ENCODE peak calls at places on chromosomes 4 and X, in nine cellular contexts. Y, V, A, J, H, R, W, D and S are unnamed samples.

GRCh38 chrX:6383488-6383887 is 151.4 kb downstream of the VCX3A start:
- DNase-seq in Y (no peak), V (no peak), A (no peak), J (no peak), H (no peak), R (no peak), W (no peak), D (peak; percentile 59), S (no peak)

GRCh38 chr4:5471691-5472090 is 236.7 kb downstream of the EVC2 start:
- DNase-seq in Y (no peak), V (no peak), A (no peak), J (no peak), H (no peak), R (no peak), W (no peak), D (no peak), S (no peak)

GRCh38 chr4:141686146-141686775 is 49.9 kb downstream of the IL15 start:
- DNase-seq in Y (no peak), V (no peak), A (no peak), J (peak; percentile 74), H (no peak), R (no peak), W (no peak), D (no peak), S (no peak)

GRCh38 chr4:81606796-81607550 is 135.3 kb upstream of the RASGEF1B start:
- DNase-seq in Y (peak; percentile 13), V (no peak), A (peak; percentile 47), J (peak; percentile 38), H (no peak), R (no peak), W (no peak), D (peak; percentile 67), S (no peak)

GRCh38 chr4:104446431-104446925 is 48.2 kb downstream of the CXXC4 start:
- DNase-seq in Y (no peak), V (no peak), A (no peak), J (no peak), H (no peak), R (no peak), W (no peak), D (no peak), S (no peak)

GRCh38 chr4:128244379-128244778 is 43.2 kb downstream of the PGRMC2 start:
- DNase-seq in Y (no peak), V (no peak), A (no peak), J (no peak), H (no peak), R (no peak), W (no peak), D (no peak), S (no peak)

GRCh38 chr4:7462509-7462971 is 27.8 kb upstream of the PSAPL1 start:
- DNase-seq in Y (peak; percentile 80), V (no peak), A (peak; percentile 45), J (peak; percentile 38), H (no peak), R (peak; percentile 23), W (no peak), D (peak; percentile 83), S (peak; percentile 71)

GRCh38 chr4:84879651-84880200 is 86.8 kb downstream of the WDFY3 start:
- DNase-seq in Y (no peak), V (no peak), A (no peak), J (no peak), H (no peak), R (no peak), W (no peak), D (no peak), S (no peak)

GRCh38 chrX:69504626-69505612 is 793 bp downstream of the NALF2 start:
- DNase-seq in Y (peak; percentile 10), V (no peak), A (no peak), J (no peak), H (no peak), R (no peak), W (no peak), D (peak; percentile 56), S (no peak)
- H3K4me3 ChIP-seq in Y (peak overlapping the region; percentile 55), V (peak overlapping the region; percentile 58), A (peak overlapping the region; percentile 50), J (peak overlapping the region; percentile 34), H (no peak overlapping the region), R (peak overlapping the region; percentile 55), W (no peak overlapping the region), D (peak overlapping the region; percentile 85), S (peak overlapping the region; percentile 63)

GRCh38 chrX:71563921-71564320 is 14.3 kb upstream of the GCNA start:
- DNase-seq in Y (no peak), V (no peak), A (no peak), J (no peak), H (no peak), R (no peak), W (no peak), D (no peak), S (no peak)

DNA sequence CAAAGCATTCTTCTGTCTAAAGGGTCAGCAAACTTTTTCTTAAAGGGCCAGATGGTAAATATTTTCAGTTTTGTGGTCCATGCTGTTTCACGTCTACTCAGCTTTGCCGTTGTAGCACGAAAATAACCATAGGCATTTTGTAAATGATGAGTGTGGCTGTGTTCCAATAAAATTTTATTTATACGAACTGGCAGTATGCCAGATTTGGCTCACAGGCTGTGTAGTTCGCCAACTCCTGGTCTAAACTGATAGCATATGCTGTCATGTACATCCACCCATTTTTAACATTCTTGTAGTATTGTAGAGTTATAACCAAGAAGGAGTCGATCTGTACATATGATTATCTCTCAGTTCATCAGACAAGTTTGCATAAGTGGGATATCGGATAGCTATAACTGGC is 12.6 kb upstream of the GCNA start:
- DNase-seq in Y (no peak), V (no peak), A (no peak), J (no peak), H (no peak), R (no peak), W (no peak), D (no peak), S (no peak)
- H3K36me3 ChIP-seq in Y (peaks cover 4% of the 10 kb centered on the region), V (peaks cover 87% of the 10 kb centered on the region), A (peaks cover 93% of the 10 kb centered on the region), J (peaks cover 14% of the 10 kb centered on the region), H (peaks cover 4% of the 10 kb centered on the region), R (peaks cover 1% of the 10 kb centered on the region), W (peaks cover 50% of the 10 kb centered on the region), D (peaks cover 82% of the 10 kb centered on the region), S (no peaks in the 10 kb centered on the region)

GRCh38 chr4:145216532-145216931 is 36.1 kb upstream of the OTUD4 start:
- DNase-seq in Y (no peak), V (no peak), A (no peak), J (peak; percentile 23), H (no peak), R (no peak), W (no peak), D (no peak), S (no peak)
- TF ChIP-seq CTCF in Y (peak; percentile 63), V (peak; percentile 37), A (peak; percentile 62), J (peak; percentile 67), H (peak; percentile 50), R (peak; percentile 47), W (no peak), D (peak; percentile 79), S (peak; percentile 32)

GRCh38 chrX:134180566-134180965 is 56.4 kb upstream of the CCDC160 start:
- DNase-seq in Y (no peak), V (no peak), A (no peak), J (no peak), H (no peak), R (no peak), W (no peak), D (no peak), S (no peak)
- H3K4me3 ChIP-seq in Y (no peak overlapping the region), V (no peak overlapping the region), A (no peak overlapping the region), J (no peak overlapping the region), H (no peak overlapping the region), R (no peak overlapping the region), W (no peak overlapping the region), D (no peak overlapping the region), S (no peak overlapping the region)

GRCh38 chr4:1896658-1896991 is 25.4 kb downstream of the NSD2 start:
- DNase-seq in Y (no peak), V (no peak), A (no peak), J (no peak), H (no peak), R (no peak), W (no peak), D (no peak), S (no peak)

GRCh38 chr4:1899149-1900086 is 28.2 kb downstream of the NSD2 start:
- DNase-seq in Y (peak; percentile 88), V (peak; percentile 92), A (peak; percentile 67), J (peak; percentile 60), H (peak; percentile 62), R (no peak), W (peak; percentile 70), D (peak; percentile 91), S (peak; percentile 82)

GRCh38 chr4:1895971-1896657 is 24.9 kb downstream of the NSD2 start:
- DNase-seq in Y (no peak), V (no peak), A (no peak), J (no peak), H (no peak), R (no peak), W (no peak), D (no peak), S (no peak)

GRCh38 chr4:1898681-1899080 is 27.5 kb downstream of the NSD2 start:
- DNase-seq in Y (no peak), V (no peak), A (no peak), J (no peak), H (no peak), R (no peak), W (no peak), D (no peak), S (no peak)

GRCh38 chr4:1898007-1898406 is 26.8 kb downstream of the NSD2 start:
- DNase-seq in Y (no peak), V (no peak), A (no peak), J (no peak), H (no peak), R (no peak), W (no peak), D (no peak), S (no peak)
- H3K36me3 ChIP-seq in Y (no peaks in the 10 kb centered on the region), V (peaks cover 23% of the 10 kb centered on the region), A (peaks cover 30% of the 10 kb centered on the region), J (peaks cover 10% of the 10 kb centered on the region), H (peaks cover 20% of the 10 kb centered on the region), R (peaks cover 17% of the 10 kb centered on the region), W (no peaks in the 10 kb centered on the region), D (peaks cover 42% of the 10 kb centered on the region), S (peaks cover 3% of the 10 kb centered on the region)

GRCh38 chr4:107376293-107376692 is 340.2 kb upstream of the DKK2 start:
- DNase-seq in Y (no peak), V (no peak), A (no peak), J (no peak), H (no peak), R (no peak), W (no peak), D (no peak), S (no peak)

GRCh38 chr4:107379054-107379869 is 340.8 kb downstream of the PAPSS1 start:
- DNase-seq in Y (peak; percentile 19), V (no peak), A (no peak), J (peak; percentile 29), H (no peak), R (no peak), W (no peak), D (no peak), S (no peak)

GRCh38 chr4:107380190-107380589 is 339.8 kb downstream of the PAPSS1 start:
- DNase-seq in Y (no peak), V (no peak), A (no peak), J (no peak), H (no peak), R (no peak), W (no peak), D (no peak), S (no peak)

GRCh38 chr4:107380836-107381438 is 339.1 kb downstream of the PAPSS1 start:
- DNase-seq in Y (no peak), V (no peak), A (no peak), J (no peak), H (no peak), R (no peak), W (no peak), D (no peak), S (no peak)
- TF ChIP-seq CTCF in Y (no peak), V (no peak), A (no peak), J (no peak), H (no peak), R (no peak), W (no peak), D (peak; percentile 24), S (no peak)